ENCODE peak calls at places on chromosomes 16 and 17, in seven cellular contexts. V is CD4-positive, alpha-beta memory T cell; Q is SK-N-SH; N is GOT3; B is stomach; M is HS-5; F is T-helper 1 cell. R is an unnamed sample.

GRCh38 chr17:77419547-77420475 is 279.0 kb downstream of the SEC14L1 start:
- DNase-seq in V (no peak), Q (peak), N (no peak), B (no peak), M (no peak), F (no peak), R (no peak)

GRCh38 chr16:51237207-51237606 is 86.1 kb upstream of the SALL1 start:
- DNase-seq in V (no peak), Q (no peak), N (no peak), B (no peak), M (no peak), F (no peak), R (no peak)

GRCh38 chr16:10828851-10829331 is 10.3 kb upstream of the TVP23A start:
- DNase-seq in V (no peak), Q (peak), N (peak), B (peak), M (no peak), F (no peak), R (no peak)

GRCh38 chr17:79813826-79814623 is 17.1 kb upstream of the CBX8 start:
- DNase-seq in V (no peak), Q (peak), N (no peak), B (no peak), M (no peak), F (no peak), R (no peak)

GRCh38 chr16:88045820-88046303 is 94.6 kb downstream of the BANP start:
- DNase-seq in V (no peak), Q (no peak), N (no peak), B (peak), M (no peak), F (no peak), R (no peak)

GRCh38 chr17:80953471-80954315 is 37.9 kb upstream of the CHMP6 start:
- DNase-seq in V (no peak), Q (no peak), N (no peak), B (no peak), M (no peak), F (no peak), R (no peak)

GRCh38 chr16:87297918-87298631 is 19.1 kb downstream of the C16orf95 start:
- DNase-seq in V (no peak), Q (peak), N (no peak), B (no peak), M (no peak), F (peak), R (no peak)

GRCh38 chr16:3793161-3793576 is 75.8 kb upstream of the TRAP1 start:
- DNase-seq in V (no peak), Q (no peak), N (no peak), B (no peak), M (no peak), F (no peak), R (no peak)

GRCh38 chr16:69865701-69866100 is 85.4 kb upstream of the CLEC18A start:
- DNase-seq in V (no peak), Q (no peak), N (no peak), B (peak), M (no peak), F (no peak), R (no peak)

GRCh38 chr17:78252111-78252634 is 20.7 kb downstream of the TMEM235 start:
- DNase-seq in V (peak), Q (no peak), N (no peak), B (peak), M (no peak), F (peak), R (peak)

GRCh38 chr16:11626657-11627291 is 40.1 kb upstream of the LITAF start:
- DNase-seq in V (no peak), Q (no peak), N (no peak), B (no peak), M (no peak), F (no peak), R (no peak)

GRCh38 chr16:79100456-79100855 is 500.1 kb downstream of the MAF start:
- DNase-seq in V (no peak), Q (no peak), N (no peak), B (no peak), M (no peak), F (no peak), R (no peak)

GRCh38 chr16:69412287-69412686 is 12.1 kb upstream of the CYB5B start:
- DNase-seq in V (no peak), Q (no peak), N (no peak), B (no peak), M (no peak), F (no peak), R (no peak)

GRCh38 chr16:11675561-11676511 is 7.6 kb downstream of the SNN start:
- DNase-seq in V (no peak), Q (no peak), N (no peak), B (peak), M (no peak), F (no peak), R (no peak)

GRCh38 chr16:14324581-14324980 is 253.5 kb downstream of the MRTFB start:
- DNase-seq in V (no peak), Q (no peak), N (no peak), B (no peak), M (no peak), F (no peak), R (no peak)

GRCh38 chr16:3274490-3274889 is 8.8 kb upstream of the ZNF263 start:
- DNase-seq in V (no peak), Q (no peak), N (no peak), B (no peak), M (no peak), F (no peak), R (no peak)

GRCh38 chr17:83151442-83152220 is 72.2 kb downstream of the METRNL start:
- DNase-seq in V (no peak), Q (peak), N (no peak), B (no peak), M (no peak), F (no peak), R (no peak)

GRCh38 chr16:3902731-3903130 is 22.2 kb upstream of the CREBBP start:
- DNase-seq in V (no peak), Q (no peak), N (no peak), B (no peak), M (no peak), F (no peak), R (no peak)

GRCh38 chr17:17408236-17408794 is 68.5 kb upstream of the MED9 start:
- DNase-seq in V (no peak), Q (no peak), N (no peak), B (no peak), M (peak), F (no peak), R (no peak)

GRCh38 chr17:68398731-68399637 is 58.3 kb downstream of the WIPI1 start:
- DNase-seq in V (no peak), Q (peak), N (no peak), B (peak), M (peak), F (no peak), R (peak)

GRCh38 chr17:47267354-47267828 is 13.8 kb downstream of the ITGB3 start:
- DNase-seq in V (no peak), Q (no peak), N (no peak), B (no peak), M (peak), F (no peak), R (no peak)

GRCh38 chr16:82639666-82640336 is 13.0 kb downstream of the CDH13 start:
- DNase-seq in V (no peak), Q (peak), N (no peak), B (peak), M (no peak), F (peak), R (peak)

GRCh38 chr17:1006054-1006453 is 9.1 kb downstream of the TIMM22 start:
- DNase-seq in V (no peak), Q (peak), N (no peak), B (peak), M (no peak), F (no peak), R (no peak)

GRCh38 chr16:74603848-74604247 is 3.1 kb downstream of the GLG1 start:
- DNase-seq in V (no peak), Q (no peak), N (no peak), B (no peak), M (no peak), F (no peak), R (no peak)

GRCh38 chr16:28193530-28194423 is 18.0 kb downstream of the XPO6 start:
- DNase-seq in V (no peak), Q (no peak), N (no peak), B (no peak), M (peak), F (no peak), R (peak)

GRCh38 chr16:21263640-21264211 is 14.4 kb downstream of the CRYM start:
- DNase-seq in V (no peak), Q (peak), N (no peak), B (no peak), M (no peak), F (no peak), R (no peak)

GRCh38 chr16:25625620-25626019 is 66.1 kb upstream of the HS3ST4 start:
- DNase-seq in V (no peak), Q (no peak), N (no peak), B (no peak), M (no peak), F (no peak), R (no peak)

GRCh38 chr16:86070971-86071370 is 172.0 kb downstream of the IRF8 start:
- DNase-seq in V (no peak), Q (no peak), N (no peak), B (no peak), M (no peak), F (no peak), R (no peak)

GRCh38 chr16:72935896-72936295 is 112.0 kb downstream of the ZFHX3 start:
- DNase-seq in V (no peak), Q (no peak), N (no peak), B (no peak), M (no peak), F (no peak), R (no peak)

GRCh38 chr16:67268136-67268579 is 11.2 kb upstream of the PLEKHG4 start:
- DNase-seq in V (no peak), Q (no peak), N (peak), B (peak), M (peak), F (no peak), R (no peak)

GRCh38 chr17:7281953-7282751 is 634 bp downstream of the SLC2A4 start:
- DNase-seq in V (no peak), Q (peak), N (no peak), B (no peak), M (no peak), F (no peak), R (no peak)

R was measured in activated T-helper 2 cell treated with anti-CD3 and anti-CD28 coated beads, Interferon-gamma antibody, Interleukin-2, Interleukin-4, amounts not matched to agents 10 μg/mL and 5 μg/mL and 100 μg/mL, durations not matched to agents 14 hours and 24 hours and 36 hours.